ENCODE peak calls at places on chromosomes 3 and 15, in seven cellular contexts. F is IMR-90, T is endothelial cell of umbilical vein, U is HCT116, E is GM23248, R is fibroblast of lung, A is A549. N is an unnamed sample. For H3K4me1, the result is how much of the 10 kb centered on the place peaks cover.

GRCh38 chr3:101791778-101792177 is 12.8 kb downstream of the NXPE3 start:
- DNase-seq in F (no peak), T (no peak), U (no peak), E (no peak), R (no peak), A (no peak), N (no peak)

GRCh38 chr15:91517491-91518200 is 335.9 kb upstream of the SLCO3A1 start:
- DNase-seq in F (peak), T (no peak), U (no peak), E (peak), R (peak), A (no peak), N (no peak)

GRCh38 chr15:90970274-90970673 is 15.6 kb downstream of the RCCD1 start:
- DNase-seq in F (no peak), T (no peak), U (no peak), E (no peak), R (no peak), A (no peak), N (no peak)

GRCh38 chr3:64896173-64896925 is 208.5 kb upstream of the ADAMTS9 start:
- DNase-seq in F (no peak), T (no peak), U (no peak), E (no peak), R (no peak), A (no peak), N (no peak)

GRCh38 chr3:187740446-187741399 is 4.5 kb downstream of the BCL6 start:
- DNase-seq in F (peak), T (peak), U (no peak), E (peak), R (peak), A (peak), N (peak)

GRCh38 chr3:16441306-16441898 is 72.1 kb downstream of the RFTN1 start:
- DNase-seq in F (peak), T (no peak), U (no peak), E (peak), R (peak), A (no peak), N (no peak)

GRCh38 chr15:88438181-88438580 is 29.0 kb downstream of the MRPL46 start:
- DNase-seq in F (no peak), T (no peak), U (no peak), E (no peak), R (no peak), A (no peak), N (no peak)

GRCh38 chr3:141082064-141082463 is 30.9 kb downstream of the SPSB4 start:
- DNase-seq in F (no peak), T (no peak), U (no peak), E (no peak), R (no peak), A (no peak), N (no peak)

GRCh38 chr15:64105113-64105704 is 9.4 kb downstream of the SNX1 start:
- DNase-seq in F (peak), T (peak), U (no peak), E (peak), R (peak), A (no peak), N (no peak)

GRCh38 chr15:99416191-99417188 is 149.3 kb upstream of the MEF2A start:
- DNase-seq in F (no peak), T (no peak), U (no peak), E (no peak), R (no peak), A (no peak), N (no peak)

GRCh38 chr15:77621847-77622211 is 10.9 kb downstream of the LINGO1 start:
- DNase-seq in F (no peak), T (no peak), U (no peak), E (no peak), R (no peak), A (no peak), N (no peak)

GRCh38 chr3:27714692-27715453 is 7.2 kb downstream of the EOMES start:
- DNase-seq in F (no peak), T (no peak), U (no peak), E (peak), R (no peak), A (no peak), N (peak)

GRCh38 chr3:62142696-62143095 is 230.7 kb downstream of the FEZF2 start:
- DNase-seq in F (no peak), T (no peak), U (no peak), E (no peak), R (no peak), A (no peak), N (no peak)

GRCh38 chr3:156630081-156630772 is 44.2 kb upstream of the TIPARP start:
- DNase-seq in F (peak), T (no peak), U (peak), E (peak), R (no peak), A (no peak), N (peak)

GRCh38 chr3:14435175-14436011 is 33.0 kb downstream of the SLC6A6 start:
- DNase-seq in F (no peak), T (peak), U (no peak), E (peak), R (no peak), A (no peak), N (no peak)

GRCh38 chr3:71374582-71374981 is 208.9 kb downstream of the FOXP1 start:
- DNase-seq in F (no peak), T (no peak), U (no peak), E (no peak), R (no peak), A (no peak), N (no peak)

GRCh38 chr3:23702198-23702597 is 103.6 kb upstream of the UBE2E1 start:
- DNase-seq in F (peak), T (peak), U (no peak), E (no peak), R (no peak), A (no peak), N (peak)

GRCh38 chr3:41209646-41210045 is 10.3 kb downstream of the CTNNB1 start:
- DNase-seq in F (no peak), T (no peak), U (no peak), E (no peak), R (no peak), A (no peak), N (no peak)

GRCh38 chr3:27344192-27344591 is 25.0 kb downstream of the NEK10 start:
- DNase-seq in F (no peak), T (no peak), U (no peak), E (no peak), R (no peak), A (no peak), N (no peak)

GRCh38 chr3:132196113-132196512 is 121.1 kb upstream of the ACP3 start:
- DNase-seq in F (no peak), T (no peak), U (no peak), E (peak), R (no peak), A (no peak), N (no peak)

GRCh38 chr3:183815565-183815943 is 9.8 kb downstream of the MAP6D1 start:
- DNase-seq in F (no peak), T (no peak), U (no peak), E (no peak), R (no peak), A (no peak), N (no peak)

GRCh38 chr3:141979050-141979671 is 102.7 kb downstream of the ATP1B3 start:
- DNase-seq in F (peak), T (peak), U (peak), E (peak), R (peak), A (no peak), N (peak)

GRCh38 chr3:190003730-190004129 is 117.0 kb downstream of the P3H2 start:
- DNase-seq in F (peak), T (peak), U (peak), E (peak), R (peak), A (peak), N (peak)

GRCh38 chr3:17515445-17516227 is 226.8 kb downstream of the TBC1D5 start:
- DNase-seq in F (peak), T (no peak), U (no peak), E (no peak), R (peak), A (no peak), N (no peak)

DNA sequence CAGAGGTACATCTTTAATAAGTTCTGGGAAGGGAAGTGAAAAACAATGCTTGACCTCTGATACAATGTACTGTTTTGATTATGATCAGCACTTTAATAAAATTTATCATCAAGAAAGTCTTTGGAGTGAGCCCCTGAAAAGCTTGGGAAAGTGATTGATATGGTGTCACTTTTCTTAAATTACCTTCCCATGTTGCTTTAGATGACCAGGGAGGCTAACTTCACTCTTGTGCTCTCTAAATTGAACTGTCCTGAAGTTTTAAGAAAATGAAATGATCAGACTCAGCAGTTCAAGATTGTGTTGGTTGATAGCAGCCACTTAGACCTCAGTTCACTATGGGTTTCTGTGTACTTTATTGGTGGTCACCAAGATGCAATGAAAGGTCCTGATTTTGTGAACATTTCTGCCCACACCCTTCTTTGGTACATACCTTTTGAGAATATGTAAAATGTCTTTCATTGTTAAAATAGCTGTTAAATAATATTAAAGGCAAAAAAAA is 15.7 kb downstream of the TGFBR2 start:
- DNase-seq in F (no peak), T (no peak), U (no peak), E (no peak), R (no peak), A (no peak), N (no peak)
- H3K4me1 ChIP-seq in F (under half), T (half or more), U (half or more), E (half or more), R (under half), A (half or more), N (under half)

GRCh38 chr3:103499967-103500366 is 1065.2 kb downstream of the ZPLD1 start:
- DNase-seq in F (no peak), T (no peak), U (no peak), E (no peak), R (no peak), A (no peak), N (no peak)
- H3K4me2 ChIP-seq in F (no peak), T (no peak), U (no peak), E (no peak), R (no peak), A (no peak), N (no peak)

GRCh38 chr15:85694086-85694485 is 100.6 kb downstream of the KLHL25 start:
- DNase-seq in F (no peak), T (no peak), U (no peak), E (no peak), R (no peak), A (no peak), N (no peak)
- H3K4me1 ChIP-seq in F (under half), T (under half), U (under half), E (under half), R (under half), A (under half), N (under half)

DNA sequence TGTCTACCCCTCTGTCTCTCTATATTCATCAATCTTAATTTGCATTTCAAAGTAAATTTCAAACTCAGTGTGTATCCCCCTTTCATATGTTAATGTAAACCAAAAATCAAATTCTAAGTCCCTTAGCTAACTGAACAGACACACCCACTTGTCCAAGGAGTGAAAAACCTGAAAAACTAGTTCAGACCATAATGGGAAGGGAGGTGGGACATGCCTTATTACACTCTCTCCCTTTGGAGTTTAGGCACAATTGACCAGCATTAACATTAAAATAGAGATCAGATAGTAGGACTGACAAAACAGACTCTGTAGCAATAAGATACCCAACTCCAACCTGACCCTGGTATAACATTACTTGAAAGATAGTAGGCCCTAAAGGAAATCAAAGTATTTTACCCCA is 247.7 kb upstream of the GADL1 start:
- DNase-seq in F (no peak), T (no peak), U (no peak), E (no peak), R (no peak), A (no peak), N (peak)
- H3K4me2 ChIP-seq in F (no peak), T (no peak), U (no peak), E (no peak), R (no peak), A (no peak), N (no peak)

GRCh38 chr3:191356586-191357439 is 26.5 kb upstream of the UTS2B start:
- DNase-seq in F (peak), T (peak), U (peak), E (peak), R (peak), A (no peak), N (peak)
- H3K4me1 ChIP-seq in F (under half), T (half or more), U (half or more), E (under half), R (under half), A (under half), N (half or more)

GRCh38 chr15:81296218-81296617 is 27.7 kb downstream of the STARD5 start:
- DNase-seq in F (no peak), T (no peak), U (no peak), E (no peak), R (no peak), A (no peak), N (no peak)
- H3K4me2 ChIP-seq in F (no peak), T (peak), U (no peak), E (no peak), R (no peak), A (no peak), N (no peak)

DNA sequence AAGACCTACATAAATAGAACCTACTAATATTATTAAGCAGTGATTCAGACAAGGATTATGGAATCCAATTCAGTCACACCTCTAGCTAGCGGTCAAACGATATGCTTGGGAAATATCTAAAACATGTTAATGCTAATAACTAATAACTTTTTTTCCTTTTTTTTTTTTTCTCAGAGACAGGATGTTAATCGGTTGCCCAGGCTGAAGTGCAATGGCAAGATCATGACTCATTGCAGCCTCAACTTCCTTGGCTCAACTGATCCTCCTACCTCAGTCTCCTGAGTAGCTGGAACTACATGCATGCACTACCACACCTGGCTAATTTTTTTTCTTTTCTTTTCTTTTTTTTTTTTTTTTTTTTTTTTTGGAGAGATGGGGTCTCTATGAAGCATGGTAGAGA is 124.1 kb downstream of the NR2E3 start:
- DNase-seq in F (no peak), T (no peak), U (no peak), E (no peak), R (no peak), A (no peak), N (no peak)
- H3K4me1 ChIP-seq in F (under half), T (under half), U (under half), E (under half), R (under half), A (under half), N (under half)

GRCh38 chr3:160257606-160258005 is 32.4 kb downstream of the C3orf80 start:
- DNase-seq in F (no peak), T (no peak), U (no peak), E (no peak), R (no peak), A (no peak), N (no peak)

DNA sequence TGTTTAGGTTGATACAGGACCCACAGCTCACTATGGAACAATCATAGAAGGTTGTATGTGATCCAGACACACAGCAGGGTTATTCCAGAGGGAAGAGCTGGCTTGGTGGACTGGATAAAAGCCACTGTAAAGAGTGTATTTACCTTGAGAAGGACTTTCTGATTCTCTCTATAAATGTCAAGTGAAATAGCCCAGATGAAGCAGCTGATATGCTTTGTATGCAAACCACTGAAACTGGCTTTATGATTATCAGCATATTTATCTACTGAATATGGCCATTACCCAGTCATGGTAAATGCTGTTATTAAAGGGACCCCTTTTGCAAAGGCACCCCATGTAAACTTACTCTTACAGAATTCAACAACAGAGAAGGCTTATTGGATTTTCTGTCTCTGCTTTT is 28.1 kb downstream of the C3orf80 start:
- DNase-seq in F (no peak), T (no peak), U (no peak), E (no peak), R (no peak), A (no peak), N (no peak)
- H3K4me2 ChIP-seq in F (no peak), T (no peak), U (no peak), E (no peak), R (no peak), A (no peak), N (no peak)

DNA sequence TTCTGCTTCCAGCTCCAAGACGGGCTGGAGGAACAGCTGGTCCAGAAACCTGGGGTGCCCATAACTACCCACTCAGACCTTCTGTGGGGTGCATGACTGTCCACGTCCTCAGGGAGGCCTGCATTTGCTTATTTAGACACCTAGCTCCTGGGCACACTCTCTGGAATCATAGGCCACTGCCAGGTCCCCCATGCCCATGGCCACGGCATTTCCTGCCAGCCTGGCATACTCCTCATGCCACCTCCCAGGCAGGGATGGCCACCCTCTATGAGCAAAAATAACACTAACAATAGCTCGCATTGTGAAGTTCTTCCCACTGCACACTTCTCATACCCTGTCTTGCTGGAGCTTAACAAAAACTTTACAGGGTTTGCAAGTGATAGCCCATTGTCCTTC is 166.9 kb upstream of the TPM1 start:
- DNase-seq in F (no peak), T (no peak), U (no peak), E (no peak), R (no peak), A (no peak), N (no peak)
- H3K4me1 ChIP-seq in F (under half), T (under half), U (under half), E (under half), R (under half), A (under half), N (under half)